ENCODE peak calls at places on chromosomes 7 and 10, in five cellular contexts. G is H1, D is K562, H is GM12878, K is HepG2. L is an unnamed sample.

GRCh38 chr10:50464004-50464409 is 159.7 kb downstream of the SGMS1 start:
- DNase-seq in G (no peak), H (no peak), D (no peak), K (no peak), L (no peak)

GRCh38 chr7:27198871-27199801 is 755 bp downstream of the HOXA13 start:
- DNase-seq in K (no peak), H (no peak), G (no peak), D (no peak), L (peak)

GRCh38 chr7:117715784-117716445 is 157.3 kb downstream of the CTTNBP2 start:
- DNase-seq in H (no peak), G (no peak), K (peak), D (peak), L (peak)

GRCh38 chr10:5563237-5563961 is 38.6 kb downstream of the CALML3 start:
- DNase-seq in G (no peak), D (no peak), H (no peak), K (no peak), L (no peak)

GRCh38 chr7:100825760-100826545 is 1.4 kb downstream of the EPHB4 start:
- DNase-seq in D (peak), H (no peak), G (no peak), K (peak), L (no peak)

GRCh38 chr10:132211246-132211645 is 24.5 kb downstream of the DPYSL4 start:
- DNase-seq in K (no peak), D (no peak), H (no peak), G (no peak), L (no peak)

GRCh38 chr7:16648551-16648950 is 2.6 kb downstream of the BZW2 start:
- DNase-seq in D (peak), K (peak), H (no peak), G (no peak), L (no peak)

GRCh38 chr10:80459047-80459865 is 5.1 kb downstream of the TSPAN14 start:
- DNase-seq in K (no peak), G (no peak), H (peak), D (peak), L (peak)

GRCh38 chr10:34622914-34623313 is 192.2 kb downstream of the PARD3 start:
- DNase-seq in H (no peak), G (no peak), D (no peak), K (no peak), L (no peak)

GRCh38 chr7:22920664-22921063 is 93.3 kb downstream of the HYCC1 start:
- DNase-seq in G (no peak), K (no peak), D (no peak), H (no peak), L (no peak)

GRCh38 chr10:19977097-19977521 is 160.9 kb downstream of the PLXDC2 start:
- DNase-seq in D (no peak), H (no peak), G (no peak), K (no peak), L (no peak)

GRCh38 chr10:127275793-127276415 is 79.5 kb upstream of the INSYN2A start:
- DNase-seq in G (no peak), K (no peak), H (no peak), D (no peak), L (no peak)

GRCh38 chr10:127279334-127279774 is 83.0 kb upstream of the INSYN2A start:
- DNase-seq in K (peak), G (no peak), H (no peak), D (no peak), L (no peak)

GRCh38 chr10:127280446-127280845 is 84.1 kb upstream of the INSYN2A start:
- DNase-seq in K (no peak), G (no peak), H (no peak), D (no peak), L (no peak)

GRCh38 chr10:127277063-127277462 is 80.7 kb upstream of the INSYN2A start:
- DNase-seq in D (no peak), K (no peak), G (no peak), H (no peak), L (no peak)

GRCh38 chr10:127278001-127278400 is 81.6 kb upstream of the INSYN2A start:
- DNase-seq in K (peak), G (no peak), H (no peak), D (no peak), L (no peak)
- TF ChIP-seq MAX in K (peak), G (no peak), H (no peak), D (no peak), L (no peak)

GRCh38 chr7:108059526-108059925 is 56.6 kb upstream of the LAMB1 start:
- DNase-seq in H (no peak), G (no peak), K (no peak), D (no peak), L (no peak)
- TF ChIP-seq CREB1 in H (no peak), G (no peak), K (no peak), D (no peak), L (no peak)

GRCh38 chr7:15600298-15600697 is 38.5 kb upstream of the AGMO start:
- DNase-seq in H (no peak), K (no peak), D (no peak), G (no peak), L (peak)

GRCh38 chr7:15603124-15603523 is 41.3 kb upstream of the AGMO start:
- DNase-seq in G (no peak), D (no peak), K (no peak), H (no peak), L (no peak)

GRCh38 chr7:15606561-15606960 is 44.7 kb upstream of the AGMO start:
- DNase-seq in K (no peak), H (no peak), D (no peak), G (no peak), L (no peak)

GRCh38 chr7:15604166-15604565 is 42.4 kb upstream of the AGMO start:
- DNase-seq in H (no peak), G (no peak), D (no peak), K (no peak), L (no peak)

DNA sequence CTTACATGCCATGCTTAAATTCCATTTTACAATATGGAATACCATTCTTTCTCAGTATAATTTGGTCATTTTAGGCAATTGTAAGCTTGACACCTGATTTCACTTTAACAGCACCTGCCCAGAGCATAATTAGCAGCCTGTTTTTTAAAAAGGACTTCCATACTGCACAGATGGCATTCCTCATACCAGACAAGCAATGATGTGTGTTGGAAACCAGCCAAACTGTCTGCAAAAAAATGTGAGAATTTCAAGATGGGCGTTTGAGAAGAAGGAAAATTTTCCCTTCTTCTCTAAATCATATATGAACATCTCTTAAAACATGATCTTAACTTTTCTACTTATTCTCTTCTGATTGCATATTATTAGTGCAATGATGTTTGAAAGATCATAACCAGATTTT is 40.4 kb upstream of the AGMO start:
- DNase-seq in K (no peak), D (no peak), G (no peak), H (no peak), L (no peak)
- TF ChIP-seq MAX in K (no peak), D (no peak), G (no peak), H (no peak), L (no peak)

GRCh38 chr10:36462194-36462593 is 663.2 kb upstream of the ANKRD30A start:
- DNase-seq in D (no peak), H (no peak), G (no peak), K (no peak), L (no peak)
- TF ChIP-seq CREB1 in D (no peak), H (no peak), G (no peak), K (no peak), L (no peak)

GRCh38 chr10:27356738-27357137 is 116.1 kb upstream of the ACBD5 start:
- DNase-seq in K (no peak), H (no peak), G (no peak), D (no peak), L (no peak)

GRCh38 chr10:27364028-27364427 is 123.4 kb upstream of the ACBD5 start:
- DNase-seq in G (no peak), H (no peak), D (no peak), K (no peak), L (no peak)

GRCh38 chr10:27360581-27361172 is 120.1 kb upstream of the ACBD5 start:
- DNase-seq in H (peak), G (peak), K (peak), D (peak), L (peak)

GRCh38 chr10:27355918-27356573 is 115.4 kb upstream of the ACBD5 start:
- DNase-seq in D (no peak), K (no peak), G (no peak), H (no peak), L (no peak)

GRCh38 chr10:27359792-27360320 is 119.3 kb upstream of the ACBD5 start:
- DNase-seq in H (no peak), G (no peak), K (no peak), D (no peak), L (no peak)
- TF ChIP-seq MAX in H (no peak), G (no peak), K (no peak), D (no peak), L (no peak)

DNA sequence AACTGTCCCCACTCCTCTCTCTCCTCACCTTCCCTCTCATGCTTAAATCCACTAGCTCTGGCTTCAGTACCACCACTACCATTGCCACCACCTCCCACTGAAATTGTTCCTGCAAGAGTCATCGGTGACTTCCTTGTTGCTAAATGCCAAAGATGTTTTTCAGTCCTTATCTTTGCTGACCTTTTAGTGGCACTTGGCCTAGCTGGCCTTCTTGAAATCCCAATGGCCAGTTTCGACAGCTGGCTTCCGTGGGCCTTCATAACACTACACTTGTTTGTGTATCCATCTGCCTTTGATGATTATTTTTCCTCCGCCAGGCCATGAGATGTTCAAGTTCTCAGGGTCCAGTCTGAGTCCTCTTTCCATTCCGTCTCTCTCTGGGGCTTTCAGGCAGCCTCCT is 118.2 kb upstream of the NANOS1 start:
- DNase-seq in D (no peak), H (no peak), G (no peak), K (peak), L (no peak)
- TF ChIP-seq CREB1 in D (no peak), H (no peak), G (no peak), K (no peak), L (no peak)

DNA sequence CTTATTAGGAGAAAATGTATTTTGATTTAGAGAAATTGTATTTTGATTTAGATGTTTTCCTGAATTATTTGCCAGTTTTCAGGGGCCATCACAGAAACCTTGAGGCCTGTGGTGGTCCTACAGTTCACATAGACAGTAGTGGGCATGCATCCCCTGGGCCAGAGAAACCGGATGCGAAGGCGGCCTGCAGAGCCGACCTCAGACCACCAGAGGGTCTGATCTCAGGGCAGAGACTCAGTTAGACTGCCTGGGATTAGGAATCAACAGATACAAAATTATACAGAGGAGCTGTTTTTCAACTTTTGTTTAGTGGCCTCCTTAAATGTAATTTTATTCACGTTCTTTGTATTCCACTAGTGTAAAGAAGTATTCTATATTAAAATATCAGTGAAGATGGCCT is 158.4 kb downstream of the PAXIP1 start:
- DNase-seq in H (no peak), D (no peak), K (no peak), G (no peak), L (no peak)
- TF ChIP-seq MAX in H (no peak), D (no peak), K (no peak), G (no peak), L (no peak)

GRCh38 chr7:93365341-93365740 is 133.2 kb downstream of the VPS50 start:
- DNase-seq in K (no peak), H (no peak), G (no peak), D (no peak), L (no peak)
- TF ChIP-seq CREB1 in K (no peak), H (no peak), G (no peak), D (no peak), L (no peak)

DNA sequence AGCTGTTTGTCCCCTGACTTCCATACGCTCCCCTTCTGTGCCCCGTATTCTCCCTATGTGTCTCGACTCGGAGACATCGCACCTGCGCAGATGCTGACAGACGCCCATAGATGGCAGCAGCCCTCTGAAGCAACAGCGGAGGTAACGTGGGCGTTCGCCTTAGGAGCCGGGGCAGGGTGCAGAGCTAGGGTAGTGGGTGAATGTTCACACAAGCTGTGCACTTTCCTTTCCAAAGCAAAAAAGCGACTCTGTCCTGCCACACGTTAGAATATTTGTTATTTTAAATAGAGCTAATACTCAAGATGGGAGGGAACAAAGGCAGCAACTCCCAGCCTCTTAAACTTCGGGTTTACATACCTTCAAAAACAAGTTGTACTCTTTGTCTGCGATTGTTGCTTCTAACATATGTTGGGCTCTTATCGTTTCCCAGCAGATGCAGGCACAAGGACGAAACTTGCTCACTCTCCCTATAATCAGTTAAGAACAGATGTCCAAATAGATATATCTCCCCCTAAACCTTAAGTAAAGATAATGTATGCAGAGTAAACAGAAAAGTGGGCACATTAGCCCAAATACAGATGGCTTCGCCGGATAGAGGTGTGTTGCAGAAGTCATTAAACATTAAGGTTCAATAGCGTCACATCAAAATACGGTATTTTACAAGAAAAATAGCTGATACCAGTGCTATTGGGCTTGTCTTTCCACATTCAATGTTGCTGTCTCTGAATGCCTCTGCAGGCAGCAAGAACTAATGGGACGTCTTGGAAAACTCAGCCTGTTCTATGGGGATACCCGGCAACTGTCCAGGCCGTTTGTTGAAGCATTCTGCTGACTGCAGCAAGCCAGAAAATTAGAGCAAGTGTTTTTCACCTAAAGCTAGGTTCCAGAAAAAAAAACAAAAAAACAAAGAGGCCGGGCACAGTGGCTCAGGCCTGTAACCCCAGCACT is 340.3 kb upstream of the PRKCQ start:
- DNase-seq in K (peak), G (peak), D (peak), H (no peak), L (peak)
- TF ChIP-seq MAX in K (no peak), G (peak), D (no peak), H (no peak), L (no peak)

L was measured in WTC11.